ENCODE peak calls at places on chromosomes 2 and 18, in five cellular contexts. F is cardiac muscle cell, N is heart right ventricle, M is right lobe of liver, G is stomach. T is an unnamed sample. For H3K4me1, the result is how much of the 10 kb centered on the place peaks cover.

GRCh38 chr2:121284424-121285076 is 452 bp downstream of the TFCP2L1 start:
- DNase-seq in N (no peak), F (no peak), M (no peak), G (no peak), T (no peak)

GRCh38 chr2:44999540-44999939 is 9.7 kb downstream of the SIX2 start:
- DNase-seq in G (no peak), M (no peak), N (no peak), F (no peak), T (no peak)

GRCh38 chr2:38446418-38446817 is 69.3 kb upstream of the ATL2 start:
- DNase-seq in F (peak), G (no peak), N (peak), M (no peak), T (no peak)

GRCh38 chr2:213500881-213501280 is 216.6 kb downstream of the SPAG16 start:
- DNase-seq in F (no peak), N (no peak), G (no peak), M (no peak), T (no peak)

GRCh38 chr2:607172-607571 is 70.0 kb downstream of the TMEM18 start:
- DNase-seq in M (no peak), N (no peak), G (no peak), F (no peak), T (no peak)

GRCh38 chr2:73035899-73036778 is 35.4 kb downstream of the SFXN5 start:
- DNase-seq in N (no peak), M (no peak), F (no peak), G (no peak), T (no peak)

GRCh38 chr18:3706279-3707097 is 256.5 kb downstream of the TGIF1 start:
- DNase-seq in M (no peak), G (no peak), F (peak), N (no peak), T (no peak)

GRCh38 chr18:21735452-21736015 is 5.1 kb upstream of the MIB1 start:
- DNase-seq in G (peak), N (peak), M (peak), F (peak), T (peak)

GRCh38 chr2:86806059-86806857 is 15.5 kb upstream of the CD8A start:
- DNase-seq in M (no peak), G (no peak), N (no peak), F (no peak), T (no peak)

GRCh38 chr2:2701813-2702212 is 370.7 kb upstream of the MYT1L start:
- DNase-seq in N (no peak), M (no peak), F (no peak), G (no peak), T (no peak)

GRCh38 chr2:195998070-195998469 is 70.6 kb downstream of the DNAH7 start:
- DNase-seq in N (no peak), M (no peak), G (no peak), F (no peak), T (no peak)

GRCh38 chr2:9146656-9147055 is 60.0 kb upstream of the ASAP2 start:
- DNase-seq in F (no peak), N (no peak), M (no peak), G (no peak), T (no peak)
- H3K4me1 ChIP-seq in F (under half), N (under half), M (under half), G (under half), T (under half)

GRCh38 chr2:36834203-36834602 is 132.1 kb downstream of the STRN start:
- DNase-seq in N (no peak), G (no peak), M (no peak), F (no peak), T (no peak)
- H3K27ac ChIP-seq in N (no peak), G (no peak), M (no peak), F (no peak), T (no peak)

GRCh38 chr2:54720563-54720962 is 2.9 kb upstream of the EML6 start:
- DNase-seq in N (no peak), G (no peak), F (no peak), M (no peak), T (no peak)
- H3K4me1 ChIP-seq in N (under half), G (under half), F (under half), M (under half), T (under half)

DNA sequence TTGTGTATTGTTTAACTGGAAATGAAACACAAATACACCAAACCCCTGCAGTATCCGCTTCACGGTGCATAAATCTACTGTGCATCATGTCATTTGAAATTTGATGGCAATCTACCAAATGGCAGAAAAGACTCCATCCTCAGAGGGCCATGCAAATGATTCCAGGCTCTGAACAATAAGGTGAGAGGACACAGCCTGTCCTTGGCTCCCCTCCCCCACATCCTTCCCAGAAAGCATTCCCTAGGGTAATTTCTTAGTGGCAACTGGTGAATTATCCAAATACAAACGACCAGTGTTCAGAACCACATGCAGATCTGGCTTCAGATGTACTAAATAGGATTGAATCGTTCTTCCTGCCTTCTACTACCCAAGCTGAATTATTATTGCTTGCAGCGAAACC is 80.6 kb downstream of the ADCYAP1 start:
- DNase-seq in F (no peak), N (peak), M (no peak), G (no peak), T (no peak)
- H3K27ac ChIP-seq in F (no peak), N (no peak), M (no peak), G (no peak), T (no peak)

DNA sequence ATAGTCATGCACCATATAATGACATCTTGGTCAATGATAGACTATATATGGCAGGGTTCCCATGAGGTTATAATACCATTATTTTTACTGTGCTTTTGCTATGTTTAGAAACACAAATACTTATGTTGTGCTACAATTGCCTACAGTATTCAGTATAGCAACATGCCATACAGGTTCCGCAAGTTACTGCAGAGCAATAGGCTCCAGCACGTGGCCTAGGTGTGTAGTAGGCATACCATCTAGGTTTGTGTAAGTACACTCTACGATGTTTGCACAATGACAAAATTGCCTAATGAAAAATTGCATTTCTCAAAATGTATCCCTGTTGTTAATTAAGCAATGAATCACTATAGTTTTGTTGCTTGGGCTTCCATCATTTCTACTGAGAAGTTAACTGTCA is 9.8 kb downstream of the CD302 start:
- DNase-seq in M (no peak), N (no peak), F (no peak), G (no peak), T (no peak)
- H3K4me1 ChIP-seq in M (half or more), N (under half), F (under half), G (under half), T (under half)

DNA sequence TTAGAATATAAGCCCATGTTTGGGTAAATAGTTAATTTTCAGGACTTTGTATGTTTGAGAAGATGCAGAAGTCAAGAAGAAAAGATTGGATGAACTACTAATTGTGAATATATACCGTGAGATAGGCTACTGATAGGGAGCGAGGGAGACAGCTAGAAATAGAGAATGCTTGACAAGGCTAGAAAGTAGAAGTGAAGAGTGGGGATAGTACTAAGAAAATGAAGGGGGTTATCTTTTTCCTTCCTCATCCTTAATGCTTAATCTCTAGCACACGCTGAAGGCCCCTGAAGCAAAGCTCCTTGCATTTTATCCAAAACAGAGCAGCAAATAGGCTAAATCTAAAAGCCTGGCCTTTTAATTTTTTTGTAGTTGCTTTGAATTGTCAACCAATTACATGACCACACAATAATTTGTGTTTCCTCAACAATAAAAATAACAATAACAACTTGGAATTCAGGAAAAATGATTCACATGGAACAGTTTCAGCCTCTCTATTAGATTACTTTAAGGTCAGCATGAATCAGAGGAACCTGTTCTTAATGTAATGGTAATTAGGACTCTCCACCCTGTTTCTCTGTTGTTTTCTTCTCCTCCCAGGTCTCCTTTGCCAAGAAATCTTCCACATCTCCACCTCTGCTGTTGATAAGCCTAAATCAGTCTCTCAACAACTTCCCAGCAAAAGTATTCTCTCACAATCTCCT is 1071.3 kb upstream of the ZEB2 start:
- DNase-seq in N (no peak), F (no peak), M (no peak), G (no peak), T (no peak)
- H3K27ac ChIP-seq in N (no peak), F (no peak), M (no peak), G (no peak), T (no peak)

GRCh38 chr2:32838949-32839348 is 107.8 kb upstream of the LTBP1 start:
- DNase-seq in N (no peak), F (no peak), G (no peak), M (peak), T (no peak)
- H3K4me1 ChIP-seq in N (under half), F (under half), G (under half), M (under half), T (under half)

DNA sequence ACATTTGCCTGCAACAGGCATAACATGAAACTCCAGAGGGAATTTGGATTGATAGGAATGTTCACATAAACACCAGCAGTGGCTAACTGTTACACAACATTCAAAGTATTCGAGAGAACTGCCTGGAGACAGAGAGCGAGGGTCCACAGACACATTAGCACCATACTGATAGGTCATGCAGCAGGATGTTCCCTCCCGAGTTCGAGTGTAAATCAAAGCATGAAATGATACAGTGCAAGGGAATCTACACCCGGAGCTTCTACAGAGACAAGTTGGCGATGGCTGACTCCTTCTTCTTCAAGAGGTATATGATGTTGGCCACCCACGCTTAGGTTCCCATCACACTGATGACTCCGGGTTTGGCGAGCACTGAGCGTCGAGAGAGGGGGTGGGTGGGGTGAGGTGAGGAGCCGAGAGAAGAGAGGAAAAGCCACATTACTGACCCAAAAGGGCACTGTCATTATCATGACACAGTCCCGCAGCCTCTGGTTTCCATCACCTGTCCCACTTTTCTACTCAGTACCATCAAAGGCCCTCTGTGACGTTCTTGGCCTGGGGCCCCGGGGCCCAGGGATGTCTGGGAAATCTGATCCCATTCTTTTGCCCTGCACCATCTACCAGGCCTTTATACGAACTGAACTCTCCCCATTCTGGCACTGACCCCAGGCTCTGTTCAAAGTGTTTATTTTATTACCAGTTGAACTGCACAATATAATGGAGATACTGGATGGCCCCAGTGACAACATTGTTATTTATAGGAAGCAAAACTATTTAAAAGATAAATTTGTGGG is 89.3 kb downstream of the COL6A3 start:
- DNase-seq in F (peak), N (no peak), M (no peak), G (no peak), T (no peak)
- H3K27ac ChIP-seq in F (no peak), N (peak), M (peak), G (peak), T (no peak)

DNA sequence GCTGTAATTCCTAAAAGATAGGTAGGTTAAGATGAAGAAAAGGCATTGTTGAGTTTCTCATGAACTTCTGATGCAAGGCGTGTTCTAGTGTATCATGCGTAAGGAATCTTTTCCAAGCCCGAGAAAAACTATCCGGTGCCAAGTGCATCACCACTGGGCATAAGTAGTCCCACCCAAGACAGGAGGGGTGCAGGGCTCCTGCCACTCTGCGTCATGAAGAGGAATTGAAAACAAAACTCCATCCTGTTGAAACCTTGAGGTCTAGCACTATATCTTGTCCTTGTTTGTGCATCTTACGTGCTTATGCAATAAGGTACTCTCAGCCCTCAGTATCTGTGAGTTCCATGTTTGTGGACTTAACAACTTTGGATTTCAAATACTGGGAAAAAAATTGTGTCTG is 45.8 kb downstream of the RAB31 start:
- DNase-seq in F (no peak), N (no peak), G (no peak), M (no peak), T (no peak)
- H3K4me1 ChIP-seq in F (under half), N (under half), G (under half), M (under half), T (under half)

GRCh38 chr18:59057969-59058368 is 81.7 kb upstream of the SEC11C start:
- DNase-seq in N (no peak), M (no peak), G (no peak), F (peak), T (no peak)
- H3K27ac ChIP-seq in N (no peak), M (no peak), G (no peak), F (no peak), T (no peak)

T was measured in left lung.